ENCODE peak calls at places on chromosomes 1 and 21, in seven cellular contexts. H is Calu3; A is AG20443; J is Peyer's patch; G is WTC11; M is stimulated activated CD4-positive, alpha-beta T cell treated with anti-CD3 and anti-CD28 coated beads, TNF-alpha, amount 100 ng/mL, for 4 hours; V is NCI-H345. C is an unnamed sample.

GRCh38 chr1:24910751-24911650 is 19.1 kb downstream of the RUNX3 start:
- DNase-seq in H (no peak), A (peak; percentile 51), J (peak; percentile 77), G (no peak), M (no peak), V (no peak), C (peak; percentile 88)

GRCh38 chr21:43302769-43303168 is 124.2 kb downstream of the SIK1 start:
- DNase-seq in H (no peak), A (no peak), J (no peak), G (no peak), M (no peak), V (no peak), C (no peak)

GRCh38 chr21:42214921-42215320 is 4.0 kb upstream of the ABCG1 start:
- DNase-seq in H (no peak), A (no peak), J (no peak), G (no peak), M (no peak), V (no peak), C (no peak)

GRCh38 chr1:209207701-209208286 is 375.7 kb upstream of the CAMK1G start:
- DNase-seq in H (peak; percentile 55), A (peak; percentile 87), J (peak; percentile 66), G (peak; percentile 83), M (no peak), V (peak; percentile 44), C (peak; percentile 16)

GRCh38 chr1:43207229-43207853 is 35.2 kb downstream of the CFAP57 start:
- DNase-seq in H (peak; percentile 48), A (no peak), J (no peak), G (no peak), M (no peak), V (no peak), C (no peak)

GRCh38 chr1:94522304-94522703 is 19.3 kb downstream of the F3 start:
- DNase-seq in H (peak; percentile 17), A (peak; percentile 39), J (no peak), G (no peak), M (no peak), V (peak; percentile 46), C (peak; percentile 55)

GRCh38 chr21:35189077-35189863 is 140.2 kb upstream of the RUNX1 start:
- DNase-seq in H (no peak), A (peak; percentile 79), J (no peak), G (no peak), M (no peak), V (no peak), C (peak; percentile 31)

GRCh38 chr21:22345624-22346023 is 1347.4 kb downstream of the NCAM2 start:
- DNase-seq in H (no peak), A (no peak), J (no peak), G (no peak), M (no peak), V (no peak), C (no peak)